ENCODE peak calls at places on chromosomes 16 and 17, in eight cellular contexts. One of them, this sample, is unnamed.

GRCh38 chr17:78667741-78668640 is 90.8 kb upstream of the DNAH17 start:
- DNase-seq in ovary: no peak
- DNase-seq in heart right ventricle: no peak
- DNase-seq in left lung: no peak
- DNase-seq in esophagus muscularis mucosa: no peak
- DNase-seq in adrenal gland: peak
- DNase-seq in A549: no peak
- DNase-seq in testis: no peak
- DNase-seq in this sample: peak

GRCh38 chr17:565506-565905 is 149.1 kb downstream of the VPS53 start:
- DNase-seq in ovary: no peak
- DNase-seq in heart right ventricle: no peak
- DNase-seq in left lung: no peak
- DNase-seq in esophagus muscularis mucosa: no peak
- DNase-seq in adrenal gland: no peak
- DNase-seq in A549: peak
- DNase-seq in testis: no peak
- DNase-seq in this sample: no peak

GRCh38 chr17:5097101-5097834 is 14.4 kb downstream of the ZNF232 start:
- DNase-seq in ovary: peak
- DNase-seq in heart right ventricle: peak
- DNase-seq in left lung: peak
- DNase-seq in esophagus muscularis mucosa: no peak
- DNase-seq in adrenal gland: peak
- DNase-seq in A549: no peak
- DNase-seq in testis: peak
- DNase-seq in this sample: no peak

GRCh38 chr16:57430955-57431354 is 16.2 kb downstream of the CIAPIN1 start:
- DNase-seq in ovary: no peak
- DNase-seq in heart right ventricle: no peak
- DNase-seq in left lung: no peak
- DNase-seq in esophagus muscularis mucosa: no peak
- DNase-seq in adrenal gland: no peak
- DNase-seq in A549: no peak
- DNase-seq in testis: no peak
- DNase-seq in this sample: no peak

GRCh38 chr17:59779521-59779920 is 72.1 kb downstream of the VMP1 start:
- DNase-seq in ovary: no peak
- DNase-seq in heart right ventricle: no peak
- DNase-seq in left lung: no peak
- DNase-seq in esophagus muscularis mucosa: no peak
- DNase-seq in adrenal gland: no peak
- DNase-seq in A549: no peak
- DNase-seq in testis: no peak
- DNase-seq in this sample: no peak

GRCh38 chr17:82793974-82794620 is 42.2 kb downstream of the TBCD start:
- DNase-seq in ovary: no peak
- DNase-seq in heart right ventricle: no peak
- DNase-seq in left lung: no peak
- DNase-seq in esophagus muscularis mucosa: no peak
- DNase-seq in adrenal gland: no peak
- DNase-seq in A549: no peak
- DNase-seq in testis: no peak
- DNase-seq in this sample: no peak

GRCh38 chr17:4208228-4208627 is 55.6 kb downstream of the ANKFY1 start:
- DNase-seq in ovary: no peak
- DNase-seq in heart right ventricle: no peak
- DNase-seq in left lung: no peak
- DNase-seq in esophagus muscularis mucosa: no peak
- DNase-seq in adrenal gland: no peak
- DNase-seq in A549: no peak
- DNase-seq in testis: no peak
- DNase-seq in this sample: peak

GRCh38 chr17:34902761-34903325 is 58.4 kb downstream of the CCT6B start:
- DNase-seq in ovary: no peak
- DNase-seq in heart right ventricle: no peak
- DNase-seq in left lung: no peak
- DNase-seq in esophagus muscularis mucosa: no peak
- DNase-seq in adrenal gland: no peak
- DNase-seq in A549: no peak
- DNase-seq in testis: no peak
- DNase-seq in this sample: no peak

GRCh38 chr17:2937331-2938003 is 125.9 kb downstream of the OR1D5 start:
- DNase-seq in ovary: no peak
- DNase-seq in heart right ventricle: no peak
- DNase-seq in left lung: peak
- DNase-seq in esophagus muscularis mucosa: no peak
- DNase-seq in adrenal gland: no peak
- DNase-seq in A549: no peak
- DNase-seq in testis: no peak
- DNase-seq in this sample: no peak

GRCh38 chr16:16059895-16060590 is 110.6 kb downstream of the ABCC1 start:
- DNase-seq in ovary: no peak
- DNase-seq in heart right ventricle: no peak
- DNase-seq in left lung: no peak
- DNase-seq in esophagus muscularis mucosa: no peak
- DNase-seq in adrenal gland: no peak
- DNase-seq in A549: no peak
- DNase-seq in testis: no peak
- DNase-seq in this sample: no peak

GRCh38 chr16:66741131-66741900 is 10.1 kb downstream of the DYNC1LI2 start:
- DNase-seq in ovary: peak
- DNase-seq in heart right ventricle: peak
- DNase-seq in left lung: peak
- DNase-seq in esophagus muscularis mucosa: peak
- DNase-seq in adrenal gland: peak
- DNase-seq in A549: peak
- DNase-seq in testis: peak
- DNase-seq in this sample: peak

GRCh38 chr17:2592974-2593845 is at the start of gene PAFAH1B1:
- DNase-seq in ovary: peak
- DNase-seq in heart right ventricle: peak
- DNase-seq in left lung: peak
- DNase-seq in esophagus muscularis mucosa: peak
- DNase-seq in adrenal gland: peak
- DNase-seq in A549: peak
- DNase-seq in testis: peak
- DNase-seq in this sample: peak

GRCh38 chr16:15422222-15422621 is 12.2 kb upstream of the BMERB1 start:
- DNase-seq in ovary: no peak
- DNase-seq in heart right ventricle: no peak
- DNase-seq in left lung: no peak
- DNase-seq in esophagus muscularis mucosa: no peak
- DNase-seq in adrenal gland: no peak
- DNase-seq in A549: no peak
- DNase-seq in testis: no peak
- DNase-seq in this sample: no peak

GRCh38 chr17:35890774-35891155 is 10.6 kb upstream of the CCL5 start:
- DNase-seq in ovary: no peak
- DNase-seq in heart right ventricle: no peak
- DNase-seq in left lung: no peak
- DNase-seq in esophagus muscularis mucosa: no peak
- DNase-seq in adrenal gland: no peak
- DNase-seq in A549: no peak
- DNase-seq in testis: peak
- DNase-seq in this sample: no peak

GRCh38 chr16:6482861-6483530 is 849.6 kb upstream of the RBFOX1 start:
- DNase-seq in ovary: no peak
- DNase-seq in heart right ventricle: no peak
- DNase-seq in left lung: peak
- DNase-seq in esophagus muscularis mucosa: no peak
- DNase-seq in adrenal gland: no peak
- DNase-seq in A549: no peak
- DNase-seq in testis: no peak
- DNase-seq in this sample: no peak

GRCh38 chr16:62738631-62739030 is 702.4 kb upstream of the CDH8 start:
- DNase-seq in ovary: no peak
- DNase-seq in heart right ventricle: no peak
- DNase-seq in left lung: no peak
- DNase-seq in esophagus muscularis mucosa: no peak
- DNase-seq in adrenal gland: no peak
- DNase-seq in A549: no peak
- DNase-seq in testis: no peak
- DNase-seq in this sample: no peak

GRCh38 chr17:38608648-38609047 is 2.9 kb upstream of the SRCIN1 start:
- DNase-seq in ovary: no peak
- DNase-seq in heart right ventricle: no peak
- DNase-seq in left lung: peak
- DNase-seq in esophagus muscularis mucosa: no peak
- DNase-seq in adrenal gland: no peak
- DNase-seq in A549: no peak
- DNase-seq in testis: no peak
- DNase-seq in this sample: no peak

GRCh38 chr17:38605230-38605851 is 411 bp downstream of the SRCIN1 start:
- DNase-seq in ovary: no peak
- DNase-seq in heart right ventricle: no peak
- DNase-seq in left lung: peak
- DNase-seq in esophagus muscularis mucosa: no peak
- DNase-seq in adrenal gland: no peak
- DNase-seq in A549: no peak
- DNase-seq in testis: no peak
- DNase-seq in this sample: no peak

GRCh38 chr17:38604479-38605229 is 1.1 kb downstream of the SRCIN1 start:
- DNase-seq in ovary: no peak
- DNase-seq in heart right ventricle: no peak
- DNase-seq in left lung: peak
- DNase-seq in esophagus muscularis mucosa: no peak
- DNase-seq in adrenal gland: no peak
- DNase-seq in A549: peak
- DNase-seq in testis: peak
- DNase-seq in this sample: no peak

GRCh38 chr17:38605852-38606645 is at the start of gene SRCIN1:
- DNase-seq in ovary: peak
- DNase-seq in heart right ventricle: peak
- DNase-seq in left lung: peak
- DNase-seq in esophagus muscularis mucosa: no peak
- DNase-seq in adrenal gland: peak
- DNase-seq in A549: peak
- DNase-seq in testis: peak
- DNase-seq in this sample: no peak

DNA sequence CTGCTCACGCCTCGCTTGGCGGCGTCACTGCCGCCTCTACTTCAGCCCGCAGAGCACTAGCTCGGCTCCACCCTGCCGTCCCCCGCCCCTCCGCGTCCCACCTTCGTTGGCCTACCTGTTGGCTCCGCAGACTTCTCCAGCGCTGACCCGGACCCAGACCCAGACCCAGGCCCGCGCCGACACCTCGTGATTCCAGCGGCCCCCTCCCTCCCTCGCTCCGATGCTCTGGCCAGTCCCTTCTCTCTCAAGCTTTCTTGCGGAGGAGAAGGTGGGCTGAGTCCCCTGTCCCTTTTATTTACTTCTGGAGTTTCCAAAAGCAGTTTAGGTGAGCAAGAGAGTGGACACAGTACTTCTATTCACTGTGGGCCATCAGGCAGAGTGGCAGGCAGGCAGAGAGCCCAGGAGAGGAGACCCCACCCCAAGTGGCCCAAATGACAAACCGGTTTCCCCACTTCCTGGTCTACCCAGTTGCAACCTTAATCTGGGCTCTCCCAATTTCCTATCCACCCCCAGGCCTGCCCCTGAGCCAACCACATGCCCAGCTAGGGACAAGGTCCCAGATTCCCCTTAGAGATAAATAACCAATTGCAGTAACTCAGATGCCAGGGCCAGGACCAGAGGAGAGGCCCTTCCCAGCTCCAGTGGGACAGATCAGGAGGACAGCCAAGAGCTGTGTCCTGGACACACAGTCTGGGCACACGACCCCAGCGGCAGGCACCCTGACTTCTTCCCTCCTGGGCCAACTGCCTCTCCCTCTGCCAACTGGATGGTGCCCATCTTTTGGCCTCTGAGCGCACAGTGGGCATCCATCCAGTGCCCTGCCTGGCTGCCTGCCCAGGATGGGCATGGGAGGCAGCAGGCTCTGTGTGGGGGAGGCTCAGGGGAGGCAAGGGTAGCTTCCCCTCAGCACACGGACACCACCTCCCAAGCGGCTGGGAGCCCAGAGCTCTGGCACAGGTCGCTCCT is 1.2 kb upstream of the SRCIN1 start:
- DNase-seq in ovary: no peak
- DNase-seq in heart right ventricle: peak
- DNase-seq in left lung: peak
- DNase-seq in esophagus muscularis mucosa: no peak
- DNase-seq in adrenal gland: no peak
- DNase-seq in A549: no peak
- DNase-seq in testis: peak
- DNase-seq in this sample: no peak
- H3K4me3 ChIP-seq in ovary: peak
- H3K4me3 ChIP-seq in heart right ventricle: no peak
- H3K4me3 ChIP-seq in left lung: peak
- H3K4me3 ChIP-seq in esophagus muscularis mucosa: peak
- H3K4me3 ChIP-seq in adrenal gland: peak
- H3K4me3 ChIP-seq in A549: peak
- H3K4me3 ChIP-seq in testis: peak
- H3K4me3 ChIP-seq in this sample: peak

GRCh38 chr16:83549836-83550569 is 257.8 kb upstream of the HSBP1 start:
- DNase-seq in ovary: no peak
- DNase-seq in heart right ventricle: no peak
- DNase-seq in left lung: no peak
- DNase-seq in esophagus muscularis mucosa: no peak
- DNase-seq in adrenal gland: no peak
- DNase-seq in A549: no peak
- DNase-seq in testis: no peak
- DNase-seq in this sample: no peak
- TF ChIP-seq CTCF in ovary: no peak
- TF ChIP-seq CTCF in heart right ventricle: no peak
- TF ChIP-seq CTCF in left lung: no peak
- TF ChIP-seq CTCF in esophagus muscularis mucosa: no peak
- TF ChIP-seq CTCF in adrenal gland: no peak
- TF ChIP-seq CTCF in A549: no peak
- TF ChIP-seq CTCF in testis: no peak
- TF ChIP-seq CTCF in this sample: no peak

DNA sequence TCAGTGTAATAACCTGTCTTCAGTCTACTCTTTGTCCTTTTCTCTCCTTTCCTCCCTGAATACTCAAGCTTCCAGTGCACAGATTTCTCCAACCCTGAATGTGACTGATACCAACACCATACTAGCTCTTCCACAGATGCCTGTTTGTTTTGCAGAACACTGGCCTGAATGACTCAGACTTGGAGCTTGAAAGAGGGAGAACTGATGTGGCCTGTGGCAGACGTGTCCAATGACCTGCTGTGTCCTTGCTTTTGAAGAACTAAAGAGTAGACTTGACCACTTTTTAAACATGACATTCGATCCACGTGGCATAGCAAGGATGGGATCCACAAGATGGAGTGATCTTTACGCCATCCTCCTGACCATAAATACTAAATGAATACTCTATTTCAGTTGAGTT is 361.0 kb downstream of the WWOX start:
- DNase-seq in ovary: no peak
- DNase-seq in heart right ventricle: no peak
- DNase-seq in left lung: no peak
- DNase-seq in esophagus muscularis mucosa: no peak
- DNase-seq in adrenal gland: no peak
- DNase-seq in A549: peak
- DNase-seq in testis: no peak
- DNase-seq in this sample: no peak
- H3K27ac ChIP-seq in ovary: no peak
- H3K27ac ChIP-seq in heart right ventricle: no peak
- H3K27ac ChIP-seq in left lung: no peak
- H3K27ac ChIP-seq in esophagus muscularis mucosa: no peak
- H3K27ac ChIP-seq in adrenal gland: no peak
- H3K27ac ChIP-seq in A549: no peak
- H3K27ac ChIP-seq in testis: no peak
- H3K27ac ChIP-seq in this sample: peak

GRCh38 chr16:85746431-85747227 is 4.3 kb downstream of the C16orf74 start:
- DNase-seq in ovary: no peak
- DNase-seq in heart right ventricle: no peak
- DNase-seq in left lung: no peak
- DNase-seq in esophagus muscularis mucosa: no peak
- DNase-seq in adrenal gland: no peak
- DNase-seq in A549: peak
- DNase-seq in testis: no peak
- DNase-seq in this sample: no peak
- H3K4me3 ChIP-seq in ovary: no peak
- H3K4me3 ChIP-seq in heart right ventricle: no peak
- H3K4me3 ChIP-seq in left lung: no peak
- H3K4me3 ChIP-seq in esophagus muscularis mucosa: no peak
- H3K4me3 ChIP-seq in adrenal gland: no peak
- H3K4me3 ChIP-seq in A549: no peak
- H3K4me3 ChIP-seq in testis: no peak
- H3K4me3 ChIP-seq in this sample: no peak

This sample was measured in coronary artery.